ENCODE peak calls at places on chromosome 1, in six cellular contexts. X, W, L, R, F and U are unnamed samples.
A peak's percentile ranks its signal among the peaks of the same experiment; 100 is the strongest.

GRCh38 chr1:156933136-156933535 is 12.7 kb downstream of the LRRC71 start:
- DNase-seq in X (no peak), W (no peak), L (no peak), R (no peak), F (no peak), U (no peak)

GRCh38 chr1:40783001-40783905 is at the start of gene KCNQ4:
- DNase-seq in X (peak; percentile 41), W (no peak), L (peak; percentile 31), R (no peak), F (no peak), U (no peak)

GRCh38 chr1:205770618-205771017 is 4.7 kb downstream of the RAB29 start:
- DNase-seq in X (no peak), W (no peak), L (no peak), R (no peak), F (no peak), U (no peak)

GRCh38 chr1:12127206-12127810 is 39.5 kb upstream of the TNFRSF1B start:
- DNase-seq in X (no peak), W (no peak), L (no peak), R (no peak), F (no peak), U (no peak)

GRCh38 chr1:232193451-232193783 is 436.5 kb downstream of the SIPA1L2 start:
- DNase-seq in X (no peak), W (no peak), L (no peak), R (no peak), F (no peak), U (no peak)

GRCh38 chr1:179926494-179927205 is 28.0 kb upstream of the CEP350 start:
- DNase-seq in X (no peak), W (no peak), L (no peak), R (no peak), F (no peak), U (peak; percentile 19)

GRCh38 chr1:206931709-206932108 is 10.0 kb upstream of the FCMR start:
- DNase-seq in X (no peak), W (no peak), L (no peak), R (no peak), F (no peak), U (no peak)

GRCh38 chr1:94180650-94181049 is 56.7 kb downstream of the ARHGAP29 start:
- DNase-seq in X (no peak), W (no peak), L (no peak), R (no peak), F (no peak), U (no peak)

GRCh38 chr1:58162952-58163550 is 383.5 kb downstream of the OMA1 start:
- DNase-seq in X (peak; percentile 2), W (no peak), L (peak; percentile 66), R (peak; percentile 24), F (peak; percentile 33), U (peak; percentile 16)

GRCh38 chr1:214917081-214917635 is 165.4 kb upstream of the KCNK2 start:
- DNase-seq in X (no peak), W (no peak), L (no peak), R (no peak), F (no peak), U (no peak)

GRCh38 chr1:151156515-151156819 is at the start of gene TNFAIP8L2:
- DNase-seq in X (no peak), W (peak; percentile 78), L (no peak), R (no peak), F (no peak), U (no peak)

GRCh38 chr1:235468970-235469369 is 35.3 kb downstream of the B3GALNT2 start:
- DNase-seq in X (no peak), W (no peak), L (no peak), R (no peak), F (peak; percentile 62), U (peak; percentile 84)

GRCh38 chr1:52059326-52059725 is 3.2 kb downstream of the BTF3L4 start:
- DNase-seq in X (no peak), W (no peak), L (no peak), R (no peak), F (peak; percentile 26), U (peak; percentile 34)

GRCh38 chr1:200415693-200416593 is 6.1 kb upstream of the ZNF281 start:
- DNase-seq in X (no peak), W (no peak), L (no peak), R (no peak), F (peak; percentile 91), U (peak; percentile 96)

GRCh38 chr1:235051521-235051920 is 77.1 kb downstream of the TOMM20 start:
- DNase-seq in X (peak; percentile 23), W (no peak), L (no peak), R (peak; percentile 16), F (no peak), U (no peak)